ENCODE peak calls at places on chromosome 7, in four cellular contexts. C is psoas muscle, Q is HCT116, S is ovary. P is an unnamed sample.

GRCh38 chr7:28330384-28331070 is 81.8 kb upstream of the CREB5 start:
- DNase-seq in C (no peak), Q (no peak), S (no peak), P (no peak)

GRCh38 chr7:11727864-11728263 is 104.1 kb downstream of the THSD7A start:
- DNase-seq in C (no peak), Q (no peak), S (no peak), P (no peak)

GRCh38 chr7:158944950-158945349 is 88.6 kb downstream of the DYNC2I1 start:
- DNase-seq in C (no peak), Q (no peak), S (no peak), P (no peak)

GRCh38 chr7:122886357-122887081 is at the start of gene CADPS2:
- DNase-seq in C (peak; percentile 82), Q (peak; percentile 71), S (peak; percentile 86), P (no peak)

GRCh38 chr7:1912472-1913289 is 242.6 kb downstream of the ELFN1 start:
- DNase-seq in C (no peak), Q (no peak), S (peak; percentile 64), P (no peak)

GRCh38 chr7:1815051-1815481 is 145.0 kb downstream of the ELFN1 start:
- DNase-seq in C (no peak), Q (no peak), S (no peak), P (no peak)

GRCh38 chr7:22841954-22842353 is 19.3 kb upstream of the TOMM7 start:
- DNase-seq in C (peak; percentile 78), Q (no peak), S (no peak), P (no peak)

GRCh38 chr7:2821842-2822507 is 22.1 kb downstream of the GNA12 start:
- DNase-seq in C (no peak), Q (no peak), S (no peak), P (no peak)

GRCh38 chr7:2523941-2524807 is 4.6 kb downstream of the LFNG start:
- DNase-seq in C (peak; percentile 84), Q (peak; percentile 84), S (no peak), P (no peak)

GRCh38 chr7:93115796-93116195 is 2.0 kb downstream of the SAMD9 start:
- DNase-seq in C (no peak), Q (peak; percentile 32), S (no peak), P (no peak)
- H3K4me3 ChIP-seq in C (no peak overlapping the region), Q (peak overlapping the region; percentile 27), S (no peak overlapping the region), P (peak overlapping the region; percentile 65)

GRCh38 chr7:107994366-107994765 is 8.6 kb downstream of the LAMB1 start:
- DNase-seq in C (no peak), Q (no peak), S (no peak), P (no peak)
- H3K4me1 ChIP-seq in C (no peaks in the 10 kb centered on the region), Q (peaks cover 27% of the 10 kb centered on the region), S (peaks cover 8% of the 10 kb centered on the region), P (no peaks in the 10 kb centered on the region)

GRCh38 chr7:25860882-25861228 is 291.1 kb upstream of the NFE2L3 start:
- DNase-seq in C (no peak), Q (no peak), S (no peak), P (no peak)
- H3K4me3 ChIP-seq in C (no peak overlapping the region), Q (no peak overlapping the region), S (no peak overlapping the region), P (no peak overlapping the region)

GRCh38 chr7:24284699-24285506 is 913 bp downstream of the NPY start:
- DNase-seq in C (no peak), Q (no peak), S (no peak), P (no peak)
- H3K4me1 ChIP-seq in C (peaks cover 5% of the 10 kb centered on the region), Q (no peaks in the 10 kb centered on the region), S (no peaks in the 10 kb centered on the region), P (peaks cover 18% of the 10 kb centered on the region)

DNA sequence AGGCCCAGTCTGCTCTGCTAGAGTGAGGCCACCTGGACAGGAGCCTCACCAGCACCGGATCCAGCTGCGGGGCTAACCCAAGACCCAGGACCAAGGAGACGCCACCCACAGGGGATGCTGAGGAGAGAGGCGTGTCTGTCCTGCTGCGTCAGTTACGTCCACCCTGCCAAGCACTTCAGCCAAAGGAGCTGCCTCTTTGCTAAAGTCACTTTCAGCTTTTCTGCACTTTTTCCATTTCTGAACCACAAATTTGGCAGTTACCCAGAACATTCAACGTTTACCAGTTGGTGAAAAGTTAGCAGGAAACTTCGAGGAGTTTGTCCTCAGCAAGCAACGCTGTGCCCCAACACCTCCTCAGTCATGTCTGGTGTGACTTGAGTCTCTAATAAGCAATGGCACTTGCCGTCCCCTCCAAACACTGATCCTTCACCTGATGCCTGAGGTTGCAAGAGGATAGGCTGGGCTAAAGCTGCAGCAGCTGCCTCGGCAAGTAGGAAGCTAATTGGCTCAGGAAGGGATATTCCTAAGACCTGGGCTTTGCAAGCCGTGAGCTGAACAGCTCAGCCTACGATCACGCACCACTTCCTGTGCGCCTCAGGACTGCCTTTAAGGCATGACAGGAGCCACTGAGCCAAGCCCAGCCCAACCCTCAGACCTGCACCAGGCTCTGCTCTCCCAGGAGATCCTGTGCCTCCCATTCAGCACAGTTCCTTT is 40.1 kb downstream of the KCNH2 start:
- DNase-seq in C (no peak), Q (no peak), S (no peak), P (peak; percentile 34)
- H3K4me3 ChIP-seq in C (no peak overlapping the region), Q (no peak overlapping the region), S (no peak overlapping the region), P (peak overlapping the region; percentile 33)

GRCh38 chr7:34039033-34039432 is 133.7 kb downstream of the BMPER start:
- DNase-seq in C (no peak), Q (no peak), S (no peak), P (no peak)
- H3K4me1 ChIP-seq in C (no peaks in the 10 kb centered on the region), Q (peaks cover 19% of the 10 kb centered on the region), S (peaks cover 2% of the 10 kb centered on the region), P (no peaks in the 10 kb centered on the region)

GRCh38 chr7:121329460-121330052 is 756 bp downstream of the WNT16 start:
- DNase-seq in C (no peak), Q (no peak), S (peak; percentile 15), P (no peak)
- H3K4me3 ChIP-seq in C (peak overlapping the region; percentile 65), Q (peak overlapping the region; percentile 88), S (peak overlapping the region; percentile 31), P (no peak overlapping the region)

GRCh38 chr7:130500463-130500862 is 8.6 kb downstream of the MEST start:
- DNase-seq in C (no peak), Q (no peak), S (no peak), P (no peak)
- H3K4me1 ChIP-seq in C (no peaks in the 10 kb centered on the region), Q (no peaks in the 10 kb centered on the region), S (no peaks in the 10 kb centered on the region), P (no peaks in the 10 kb centered on the region)

GRCh38 chr7:129781856-129782256 is 170.3 kb downstream of the NRF1 start:
- DNase-seq in C (no peak), Q (no peak), S (no peak), P (no peak)
- H3K4me3 ChIP-seq in C (peak overlapping the region; percentile 38), Q (peak overlapping the region; percentile 87), S (no peak overlapping the region), P (peak overlapping the region; percentile 51)

GRCh38 chr7:27202741-27203134 is 2.8 kb upstream of the HOXA13 start:
- DNase-seq in C (no peak), Q (no peak), S (no peak), P (no peak)

GRCh38 chr7:27200761-27201230 is 905 bp upstream of the HOXA13 start:
- DNase-seq in C (no peak), Q (no peak), S (no peak), P (no peak)

GRCh38 chr7:27203378-27203953 is 3.6 kb upstream of the HOXA13 start:
- DNase-seq in C (no peak), Q (no peak), S (no peak), P (no peak)

GRCh38 chr7:27201231-27202017 is 1.5 kb upstream of the HOXA13 start:
- DNase-seq in C (no peak), Q (no peak), S (no peak), P (no peak)

GRCh38 chr7:27202018-27202740 is 2.3 kb upstream of the HOXA13 start:
- DNase-seq in C (no peak), Q (no peak), S (no peak), P (no peak)
- H3K4me1 ChIP-seq in C (peaks cover 16% of the 10 kb centered on the region), Q (no peaks in the 10 kb centered on the region), S (peaks cover 8% of the 10 kb centered on the region), P (peaks cover 40% of the 10 kb centered on the region)